ENCODE peak calls at places on chromosomes 12 and 14, in four cellular contexts. R is fibroblast of lung, K is astrocyte of the spinal cord, Q is CMK. Z is an unnamed sample.

GRCh38 chr14:42248131-42248530 is 641.5 kb downstream of the LRFN5 start:
- DNase-seq in R (no peak), K (no peak), Q (no peak), Z (no peak)

GRCh38 chr12:24754690-24755638 is 193.9 kb downstream of the BCAT1 start:
- DNase-seq in R (peak; percentile 54), K (peak; percentile 93), Q (no peak), Z (peak; percentile 93)

GRCh38 chr12:109714141-109714912 is 702 bp downstream of the FAM222A start:
- DNase-seq in R (peak; percentile 27), K (peak; percentile 31), Q (peak; percentile 29), Z (peak; percentile 46)

GRCh38 chr12:54588110-54588831 is at the start of gene PPP1R1A:
- DNase-seq in K (no peak), Q (no peak), R (no peak), Z (no peak)

GRCh38 chr12:125633686-125634085 is 568.5 kb downstream of the AACS start:
- DNase-seq in Q (no peak), K (no peak), R (no peak), Z (no peak)

GRCh38 chr14:93965968-93966474 is 10.3 kb downstream of the ASB2 start:
- DNase-seq in K (no peak), Q (no peak), R (no peak), Z (no peak)

GRCh38 chr14:103401223-103402214 is 16.3 kb downstream of the MARK3 start:
- DNase-seq in Q (no peak), K (peak; percentile 77), R (peak; percentile 74), Z (peak; percentile 85)

GRCh38 chr14:75299064-75299463 is 20.4 kb downstream of the FOS start:
- DNase-seq in R (peak; percentile 79), Q (no peak), K (no peak), Z (peak; percentile 20)